ENCODE peak calls at places on chromosome 9, in six cellular contexts. Y, K, O, F, M and X are unnamed samples.

GRCh38 chr9:35935755-35936509 is 22.0 kb downstream of the OR2S2 start:
- DNase-seq in Y (no peak), K (no peak), O (no peak), F (no peak), M (no peak), X (no peak)

GRCh38 chr9:31674264-31674663 is 710.2 kb upstream of the ACO1 start:
- DNase-seq in Y (peak), K (no peak), O (no peak), F (no peak), M (no peak), X (no peak)

GRCh38 chr9:131502781-131503625 is at the start of gene POMT1:
- DNase-seq in Y (peak), K (peak), O (peak), F (peak), M (peak), X (peak)

GRCh38 chr9:136645343-136645902 is 17.3 kb upstream of the EGFL7 start:
- DNase-seq in Y (peak), K (no peak), O (no peak), F (no peak), M (no peak), X (no peak)

GRCh38 chr9:101999441-101999840 is 261.0 kb upstream of the GRIN3A start:
- DNase-seq in Y (no peak), K (no peak), O (no peak), F (peak), M (no peak), X (no peak)

GRCh38 chr9:37806271-37806670 is 5.7 kb downstream of the DCAF10 start:
- DNase-seq in Y (no peak), K (no peak), O (no peak), F (no peak), M (no peak), X (no peak)

GRCh38 chr9:121859646-121860045 is 208.2 kb downstream of the DAB2IP start:
- DNase-seq in Y (no peak), K (no peak), O (no peak), F (no peak), M (no peak), X (no peak)

GRCh38 chr9:98101868-98102273 is 17.2 kb downstream of the TRIM14 start:
- DNase-seq in Y (peak), K (peak), O (peak), F (no peak), M (peak), X (peak)

GRCh38 chr9:137006116-137007003 is 10.0 kb upstream of the CLIC3 start:
- DNase-seq in Y (no peak), K (peak), O (no peak), F (no peak), M (no peak), X (no peak)

GRCh38 chr9:33142531-33142930 is 24.6 kb downstream of the B4GALT1 start:
- DNase-seq in Y (no peak), K (no peak), O (no peak), F (no peak), M (no peak), X (no peak)

GRCh38 chr9:107158321-107158720 is 124.8 kb upstream of the RAD23B start:
- DNase-seq in Y (peak), K (no peak), O (no peak), F (no peak), M (no peak), X (peak)

GRCh38 chr9:108654566-108654965 is 201.2 kb downstream of the ACTL7B start:
- DNase-seq in Y (peak), K (no peak), O (no peak), F (no peak), M (no peak), X (no peak)